ENCODE peak calls at places on chromosomes 1 and 21, in eight cellular contexts. H is AG04449, C is prostate gland, N is thoracic aorta, E is MCF 10A, W is type B pancreatic cell, K is GM20000, T is AG09319. P is an unnamed sample.

GRCh38 chr21:36125513-36126121 is 9.3 kb upstream of the CBR3 start:
- DNase-seq in H (no peak), C (peak; percentile 54), N (no peak), E (peak; percentile 54), W (no peak), K (peak; percentile 68), T (no peak), P (peak; percentile 67)

GRCh38 chr1:224198572-224198971 is 15.5 kb downstream of the DEGS1 start:
- DNase-seq in H (no peak), C (no peak), N (no peak), E (no peak), W (no peak), K (no peak), T (no peak), P (no peak)

GRCh38 chr1:59107916-59108315 is 189.0 kb upstream of the FGGY start:
- DNase-seq in H (no peak), C (no peak), N (no peak), E (no peak), W (no peak), K (no peak), T (no peak), P (no peak)

GRCh38 chr1:17768651-17769241 is 13.6 kb downstream of the ACTL8 start:
- DNase-seq in H (peak; percentile 16), C (no peak), N (peak; percentile 10), E (peak; percentile 68), W (no peak), K (no peak), T (peak; percentile 19), P (peak; percentile 33)

GRCh38 chr1:9112961-9113880 is 15.7 kb downstream of the GPR157 start:
- DNase-seq in H (no peak), C (no peak), N (no peak), E (peak; percentile 14), W (no peak), K (no peak), T (no peak), P (no peak)

GRCh38 chr1:182069028-182069466 is 7.5 kb upstream of the ZNF648 start:
- DNase-seq in H (no peak), C (peak; percentile 37), N (no peak), E (peak; percentile 81), W (peak; percentile 80), K (peak; percentile 73), T (no peak), P (peak; percentile 61)

GRCh38 chr21:37220433-37220980 is 46.6 kb downstream of the VPS26C start:
- DNase-seq in H (no peak), C (no peak), N (no peak), E (no peak), W (no peak), K (peak; percentile 46), T (no peak), P (no peak)

GRCh38 chr1:66564250-66564649 is 30.3 kb downstream of the SGIP1 start:
- DNase-seq in H (peak; percentile 98), C (no peak), N (no peak), E (peak; percentile 95), W (no peak), K (no peak), T (peak; percentile 91), P (no peak)

GRCh38 chr1:55054396-55054795 is 15.0 kb downstream of the PCSK9 start:
- DNase-seq in H (no peak), C (no peak), N (no peak), E (no peak), W (peak; percentile 55), K (no peak), T (no peak), P (no peak)

GRCh38 chr1:247530785-247531184 is 5.5 kb downstream of the OR2C3 start:
- DNase-seq in H (no peak), C (no peak), N (no peak), E (no peak), W (no peak), K (no peak), T (no peak), P (no peak)

GRCh38 chr1:12769976-12770505 is 3.5 kb upstream of the PRAMEF12 start:
- DNase-seq in H (no peak), C (no peak), N (no peak), E (no peak), W (no peak), K (no peak), T (no peak), P (no peak)

GRCh38 chr21:44304846-44305245 is 5.0 kb downstream of the PFKL start:
- DNase-seq in H (no peak), C (peak; percentile 33), N (no peak), E (peak; percentile 36), W (no peak), K (peak; percentile 73), T (no peak), P (no peak)

GRCh38 chr1:27990920-27991537 is 31.3 kb downstream of the XKR8 start:
- DNase-seq in H (no peak), C (no peak), N (no peak), E (no peak), W (no peak), K (no peak), T (no peak), P (no peak)

GRCh38 chr1:184820956-184821355 is 66.3 kb upstream of the EDEM3 start:
- DNase-seq in H (no peak), C (no peak), N (no peak), E (no peak), W (no peak), K (no peak), T (no peak), P (no peak)

DNA sequence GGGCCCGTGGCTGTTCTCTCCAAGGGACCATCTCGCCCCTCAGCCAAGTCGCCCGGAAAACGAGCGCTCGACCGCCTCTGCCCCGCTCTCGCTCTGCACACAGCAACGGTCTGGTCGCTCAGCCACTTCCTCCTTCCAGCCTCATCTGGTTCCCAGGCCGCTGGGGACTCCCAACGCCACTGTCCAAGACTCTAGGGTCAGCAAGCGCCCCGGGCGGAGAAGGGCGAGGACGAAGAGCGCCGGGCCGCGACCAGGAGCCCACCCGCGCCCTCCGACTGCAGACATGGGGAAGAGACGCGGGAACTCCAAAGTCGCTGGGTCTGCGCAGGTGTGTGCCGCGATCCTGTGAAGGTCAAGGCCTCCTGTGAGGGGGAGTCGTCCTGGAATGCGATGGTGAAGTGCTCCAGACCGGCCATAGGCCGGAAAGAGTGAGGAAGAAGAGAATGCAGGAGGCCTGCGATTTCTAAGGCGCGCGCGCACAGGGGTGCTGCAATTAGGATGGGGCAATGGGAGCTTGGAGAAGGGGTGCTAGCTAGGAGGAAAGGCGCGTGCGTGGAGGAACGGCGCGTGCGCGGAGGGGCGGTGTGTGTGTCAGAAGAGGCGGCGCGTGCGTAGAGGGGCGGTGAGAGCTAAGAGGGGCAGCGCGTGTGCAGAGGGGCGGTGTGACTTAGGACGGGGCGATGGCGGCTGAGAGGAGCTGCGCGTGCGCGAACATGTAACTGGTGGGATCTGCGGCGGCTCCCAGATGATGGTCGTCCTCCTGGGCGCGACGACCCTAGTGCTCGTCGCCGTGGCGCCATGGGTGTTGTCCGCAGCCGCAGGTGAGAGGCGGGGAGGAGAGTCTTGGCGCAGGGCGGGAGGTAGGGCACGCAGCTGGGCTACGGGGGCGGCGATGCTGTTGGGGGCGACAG is at the start of gene IFNAR1:
- DNase-seq in H (peak; percentile 76), C (peak; percentile 97), N (peak; percentile 99), E (peak; percentile 98), W (peak; percentile 99), K (peak; percentile 91), T (peak; percentile 98), P (peak; percentile 99)
- TF ChIP-seq CTCF in H (no peak), C (no peak), N (no peak), E (no peak), W (no peak), K (no peak), T (no peak), P (no peak)

DNA sequence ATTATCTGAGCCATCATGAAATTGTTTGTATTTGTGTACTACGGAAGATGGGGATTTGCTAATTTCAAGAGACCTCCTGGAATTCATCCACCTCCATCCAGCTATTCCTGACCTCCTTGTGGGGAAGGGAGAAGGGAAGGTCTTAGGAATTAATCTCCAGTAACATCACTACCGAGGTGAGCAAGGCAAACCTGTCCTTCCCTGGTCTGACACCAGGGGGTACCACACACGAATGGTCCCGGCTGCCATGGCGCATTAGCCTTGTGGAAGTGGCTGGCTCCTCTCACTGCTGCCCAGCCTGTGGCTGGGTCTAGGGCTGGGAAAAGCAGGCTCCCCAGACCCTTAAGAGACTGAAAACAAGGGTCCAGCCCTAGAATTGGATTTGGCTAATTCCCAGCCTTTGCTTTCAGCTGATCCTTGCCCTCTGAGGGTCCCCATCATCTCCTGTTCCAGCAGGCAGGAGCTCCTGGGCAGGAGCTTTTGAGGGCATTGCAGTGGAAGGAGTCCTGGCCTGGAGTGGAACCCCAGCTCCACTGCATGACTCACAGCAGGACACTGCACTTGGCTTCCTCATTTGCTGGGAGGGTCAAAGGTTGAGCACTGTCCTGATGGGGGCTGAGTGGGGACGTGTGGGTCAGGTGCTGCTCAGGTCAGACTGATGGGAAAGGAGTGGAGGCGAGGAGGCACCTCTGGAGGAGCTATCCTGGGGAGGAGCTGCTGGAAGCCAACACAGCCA is 34.8 kb downstream of the RIMS3 start:
- DNase-seq in H (no peak), C (no peak), N (no peak), E (peak; percentile 32), W (no peak), K (no peak), T (no peak), P (no peak)
- TF ChIP-seq CTCF in H (peak; percentile 66), C (no peak), N (peak; percentile 19), E (peak; percentile 24), W (peak; percentile 72), K (peak; percentile 18), T (peak; percentile 25), P (peak; percentile 19)

DNA sequence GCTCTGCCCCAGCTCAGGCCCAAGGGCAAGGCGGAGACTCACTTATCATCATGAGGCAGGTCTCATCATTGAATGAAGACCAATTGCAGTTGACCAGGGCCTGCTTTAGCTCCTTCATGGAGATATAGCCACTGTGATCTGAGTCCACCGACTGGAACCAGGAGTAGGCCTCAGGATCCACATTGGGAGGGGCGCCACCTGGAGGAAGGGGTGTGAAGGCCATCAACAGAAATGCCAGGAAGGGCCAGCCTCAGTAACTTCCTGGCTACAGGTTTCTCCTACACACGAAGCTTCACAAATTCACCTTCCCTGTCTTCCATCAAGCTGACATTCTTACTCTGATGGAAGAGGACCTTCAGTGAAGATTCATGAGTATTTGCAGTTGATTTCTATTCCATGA is 11.6 kb downstream of the PEF1 start:
- DNase-seq in H (no peak), C (no peak), N (no peak), E (peak; percentile 52), W (no peak), K (no peak), T (no peak), P (no peak)
- TF ChIP-seq CTCF in H (peak; percentile 45), C (no peak), N (no peak), E (peak; percentile 33), W (peak; percentile 55), K (no peak), T (peak; percentile 43), P (no peak)

GRCh38 chr1:157775101-157775870 is 1.6 kb downstream of the FCRL2 start:
- DNase-seq in H (no peak), C (no peak), N (no peak), E (no peak), W (no peak), K (no peak), T (no peak), P (no peak)

GRCh38 chr1:157776971-157777386 is at the start of gene FCRL2:
- DNase-seq in H (no peak), C (no peak), N (no peak), E (no peak), W (no peak), K (no peak), T (no peak), P (no peak)

GRCh38 chr1:157771666-157772425 is 5.1 kb downstream of the FCRL2 start:
- DNase-seq in H (no peak), C (no peak), N (no peak), E (no peak), W (no peak), K (no peak), T (no peak), P (no peak)

GRCh38 chr1:157774412-157774811 is 2.5 kb downstream of the FCRL2 start:
- DNase-seq in H (no peak), C (no peak), N (no peak), E (no peak), W (no peak), K (no peak), T (no peak), P (no peak)

GRCh38 chr1:157773723-157774350 is 3.1 kb downstream of the FCRL2 start:
- DNase-seq in H (no peak), C (no peak), N (no peak), E (peak; percentile 34), W (no peak), K (peak; percentile 36), T (no peak), P (no peak)
- TF ChIP-seq CTCF in H (no peak), C (no peak), N (no peak), E (no peak), W (peak; percentile 30), K (peak; percentile 50), T (no peak), P (peak; percentile 7)

P was measured in lung.